ENCODE peak calls at places on chromosomes 1 and 21, in six cellular contexts. M is IMR-90, X is SJCRH30, D is fibroblast of lung, J is prostate gland, O is small intestine. S is an unnamed sample. For H3K36me3 and H3K9me3, the result is how much of the 10 kb centered on the place peaks cover.

GRCh38 chr21:33299181-33299752 is 25.5 kb upstream of the IFNAR1 start:
- DNase-seq in M (no peak), X (peak), D (no peak), J (no peak), O (peak), S (no peak)

GRCh38 chr1:44924835-44925464 is 61.4 kb downstream of the EIF2B3 start:
- DNase-seq in M (peak), X (peak), D (peak), J (no peak), O (peak), S (no peak)

GRCh38 chr1:70963374-70963773 is 84.2 kb downstream of the PTGER3 start:
- DNase-seq in M (no peak), X (no peak), D (no peak), J (no peak), O (no peak), S (no peak)

GRCh38 chr1:156931553-156931952 is 11.1 kb downstream of the LRRC71 start:
- DNase-seq in M (peak), X (no peak), D (peak), J (no peak), O (peak), S (no peak)

GRCh38 chr1:40477680-40478057 is 579 bp downstream of the ZFP69 start:
- DNase-seq in M (peak), X (no peak), D (peak), J (no peak), O (peak), S (no peak)

GRCh38 chr1:55694297-55694696 is 479.1 kb upstream of the USP24 start:
- DNase-seq in M (peak), X (no peak), D (no peak), J (peak), O (peak), S (no peak)

GRCh38 chr1:73930293-73930692 is 267.7 kb downstream of the LRRIQ3 start:
- DNase-seq in M (no peak), X (no peak), D (no peak), J (no peak), O (no peak), S (no peak)

GRCh38 chr1:243253211-243253926 is 1.7 kb downstream of the CEP170 start:
- DNase-seq in M (peak), X (peak), D (no peak), J (no peak), O (no peak), S (no peak)

GRCh38 chr1:67807282-67807681 is 26.0 kb downstream of the GNG12 start:
- DNase-seq in M (no peak), X (no peak), D (no peak), J (no peak), O (no peak), S (no peak)

GRCh38 chr1:237134929-237135328 is 92.9 kb downstream of the RYR2 start:
- DNase-seq in M (no peak), X (no peak), D (no peak), J (no peak), O (no peak), S (no peak)

GRCh38 chr1:225879521-225880209 is 2.5 kb downstream of the TMEM63A start:
- DNase-seq in M (no peak), X (no peak), D (no peak), J (peak), O (peak), S (no peak)

GRCh38 chr1:30982431-30982830 is 73.9 kb upstream of the SDC3 start:
- DNase-seq in M (no peak), X (no peak), D (no peak), J (no peak), O (no peak), S (no peak)

GRCh38 chr1:152995838-152996237 is 5.7 kb upstream of the SPRR3 start:
- DNase-seq in M (no peak), X (no peak), D (no peak), J (no peak), O (no peak), S (no peak)

GRCh38 chr1:224430511-224431113 is 4.0 kb downstream of the WDR26 start:
- DNase-seq in M (peak), X (peak), D (peak), J (no peak), O (peak), S (no peak)

GRCh38 chr1:45552309-45552708 is 1.7 kb downstream of the AKR1A1 start:
- DNase-seq in M (no peak), X (no peak), D (no peak), J (peak), O (peak), S (no peak)

GRCh38 chr1:174830019-174830418 is 169.7 kb upstream of the CACYBP start:
- DNase-seq in M (no peak), X (no peak), D (no peak), J (no peak), O (no peak), S (no peak)

GRCh38 chr1:36199934-36200741 is 24.1 kb upstream of the THRAP3 start:
- DNase-seq in M (peak), X (peak), D (peak), J (peak), O (peak), S (no peak)

GRCh38 chr1:98794196-98794886 is 132.8 kb downstream of the SNX7 start:
- DNase-seq in M (peak), X (peak), D (peak), J (peak), O (peak), S (no peak)

GRCh38 chr1:183914283-183914682 is 109.4 kb downstream of the RGL1 start:
- DNase-seq in M (peak), X (no peak), D (peak), J (no peak), O (no peak), S (no peak)

GRCh38 chr1:183914891-183915290 is 110.0 kb downstream of the RGL1 start:
- DNase-seq in M (no peak), X (no peak), D (no peak), J (no peak), O (no peak), S (no peak)

GRCh38 chr1:183912265-183912886 is 107.5 kb downstream of the RGL1 start:
- DNase-seq in M (no peak), X (no peak), D (no peak), J (no peak), O (no peak), S (no peak)

GRCh38 chr1:183911285-183911684 is 106.4 kb downstream of the RGL1 start:
- DNase-seq in M (no peak), X (no peak), D (no peak), J (no peak), O (no peak), S (no peak)

GRCh38 chr1:183913556-183913955 is 108.6 kb downstream of the RGL1 start:
- DNase-seq in M (peak), X (no peak), D (no peak), J (no peak), O (no peak), S (no peak)
- H3K36me3 ChIP-seq in M (under half), X (under half), D (under half), J (under half), O (under half), S (half or more)

GRCh38 chr1:5287178-5288155 is 633.1 kb downstream of the AJAP1 start:
- DNase-seq in M (no peak), X (no peak), D (no peak), J (no peak), O (no peak), S (no peak)
- H3K9me3 ChIP-seq in M (half or more), X (under half), D (under half), J (under half), O (under half), S (under half)

GRCh38 chr1:22914633-22915217 is 57.9 kb downstream of the LACTBL1 start:
- DNase-seq in M (no peak), X (peak), D (no peak), J (no peak), O (no peak), S (no peak)

GRCh38 chr1:22915280-22915679 is 57.4 kb downstream of the LACTBL1 start:
- DNase-seq in M (no peak), X (no peak), D (no peak), J (no peak), O (peak), S (no peak)

GRCh38 chr1:22918644-22919043 is 54.0 kb downstream of the LACTBL1 start:
- DNase-seq in M (no peak), X (no peak), D (no peak), J (no peak), O (no peak), S (no peak)

GRCh38 chr1:22915816-22916468 is 56.7 kb downstream of the LACTBL1 start:
- DNase-seq in M (no peak), X (peak), D (no peak), J (no peak), O (no peak), S (no peak)

DNA sequence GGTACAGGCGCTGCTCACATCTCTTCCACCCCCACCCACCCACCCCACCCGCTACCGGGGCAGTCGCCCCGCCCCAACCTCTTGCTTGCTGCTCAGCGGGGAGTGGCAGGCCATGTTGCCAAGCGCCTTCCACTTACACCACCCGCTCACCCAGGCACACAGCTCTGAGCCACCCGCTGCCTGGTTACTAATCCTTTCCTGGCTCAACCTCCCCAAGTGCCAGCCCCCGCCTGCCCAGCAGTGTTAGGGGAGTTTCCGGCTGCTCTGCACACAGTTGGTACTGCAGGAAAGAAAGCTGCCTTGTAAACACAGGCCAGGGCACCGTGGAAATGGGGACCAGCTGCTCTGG is 56.2 kb downstream of the LACTBL1 start:
- DNase-seq in M (no peak), X (peak), D (no peak), J (no peak), O (peak), S (no peak)
- H3K27ac ChIP-seq in M (no peak), X (peak), D (no peak), J (no peak), O (no peak), S (no peak)

DNA sequence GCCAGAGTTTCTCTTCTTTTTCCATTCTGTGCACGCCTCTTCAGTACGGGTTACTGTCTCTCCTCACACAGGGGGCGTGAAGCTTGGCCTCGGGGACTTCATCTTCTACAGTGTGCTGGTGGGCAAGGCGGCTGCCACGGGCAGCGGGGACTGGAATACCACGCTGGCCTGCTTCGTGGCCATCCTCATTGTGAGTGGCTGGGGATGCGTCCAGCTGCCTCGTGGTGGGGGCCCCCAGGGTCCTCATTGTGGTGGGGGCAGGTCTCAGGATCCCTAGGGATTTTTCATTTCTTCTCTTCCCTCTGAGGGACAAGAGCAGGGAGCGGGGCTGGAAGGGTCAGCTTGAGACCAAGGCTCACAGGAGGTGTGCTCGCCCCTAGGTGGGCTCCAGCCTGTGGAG is 23.5 kb downstream of the PSEN2 start:
- DNase-seq in M (no peak), X (no peak), D (no peak), J (no peak), O (no peak), S (no peak)
- H3K36me3 ChIP-seq in M (under half), X (half or more), D (under half), J (under half), O (under half), S (half or more)

DNA sequence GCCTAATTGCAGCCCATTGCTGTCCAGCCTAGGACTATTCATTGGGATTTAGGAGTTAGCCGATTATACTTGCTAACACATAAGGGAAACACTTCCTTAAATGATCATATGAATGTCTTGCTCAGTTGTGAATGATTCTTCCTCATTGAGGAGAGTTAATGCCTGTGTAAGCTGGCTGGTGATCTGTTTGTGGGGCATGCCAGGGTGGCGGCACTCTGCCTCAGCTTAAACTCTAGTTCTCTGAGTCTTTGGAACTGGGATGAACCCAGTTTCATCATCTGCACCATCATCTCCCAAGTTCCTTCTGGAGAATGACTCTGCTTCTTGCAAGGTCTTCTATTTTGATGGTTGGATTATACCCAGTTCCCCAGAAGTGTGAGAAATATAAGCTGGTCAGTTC is 23.9 kb upstream of the SLAMF6 start:
- DNase-seq in M (no peak), X (no peak), D (no peak), J (no peak), O (no peak), S (no peak)
- H3K9me3 ChIP-seq in M (under half), X (under half), D (under half), J (under half), O (under half), S (under half)

DNA sequence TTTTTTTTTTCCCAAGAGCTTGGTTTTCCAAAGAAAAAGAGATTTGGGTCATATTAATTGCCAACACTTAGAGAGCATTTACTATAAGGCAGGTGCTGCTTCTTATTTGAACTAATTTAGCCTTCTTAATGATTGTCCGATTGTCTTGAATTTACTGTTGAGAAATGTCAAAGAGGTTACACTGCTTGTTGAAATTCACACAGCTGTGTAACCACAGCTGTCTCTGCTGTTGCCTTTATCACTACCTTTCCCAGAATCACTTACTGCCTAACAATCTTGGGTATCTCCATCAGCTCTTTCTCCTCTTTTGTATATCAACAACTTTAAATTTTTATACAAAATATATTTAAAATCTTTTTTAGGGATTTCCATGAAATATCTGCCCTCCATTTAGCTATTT is 115.6 kb downstream of the UCHL5 start:
- DNase-seq in M (no peak), X (no peak), D (no peak), J (no peak), O (no peak), S (no peak)
- H3K27ac ChIP-seq in M (no peak), X (no peak), D (no peak), J (no peak), O (no peak), S (no peak)

GRCh38 chr1:53244126-53244525 is 5.8 kb upstream of the MAGOH start:
- DNase-seq in M (no peak), X (no peak), D (no peak), J (no peak), O (no peak), S (no peak)
- H3K36me3 ChIP-seq in M (under half), X (under half), D (under half), J (under half), O (under half), S (under half)

DNA sequence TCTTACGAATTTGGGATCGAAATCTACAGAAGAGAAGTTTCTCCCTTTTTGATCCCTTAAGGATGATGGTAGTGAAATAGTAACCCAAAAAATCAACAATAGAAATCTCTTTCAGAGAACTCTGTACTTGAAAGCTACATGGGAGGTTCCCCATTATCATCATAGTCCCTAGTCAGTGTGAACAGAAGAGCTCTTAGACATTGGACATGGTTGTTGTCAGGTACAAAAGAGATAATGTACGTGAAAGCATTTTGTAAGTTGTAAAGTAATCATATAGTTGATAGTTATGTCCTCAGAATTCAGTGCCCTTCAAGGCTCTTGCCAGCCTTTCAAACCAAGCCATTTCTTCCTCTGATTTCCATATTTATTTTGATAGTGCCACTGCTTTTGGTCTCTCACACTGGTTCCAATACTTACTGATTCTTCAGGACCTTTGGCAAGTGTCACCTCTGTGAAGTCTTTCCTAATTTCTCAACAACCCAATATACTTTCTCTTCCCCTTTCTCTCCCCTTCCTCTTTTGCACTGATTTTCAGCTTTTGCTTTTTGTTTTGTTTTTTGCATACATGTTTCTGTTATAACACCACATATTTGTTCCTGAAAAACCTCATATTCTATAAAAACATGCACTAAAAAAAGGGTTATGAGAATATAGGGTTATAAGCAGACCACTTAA is 22.4 kb downstream of the VPS45 start:
- DNase-seq in M (no peak), X (no peak), D (no peak), J (no peak), O (no peak), S (no peak)
- H3K9me3 ChIP-seq in M (under half), X (under half), D (under half), J (under half), O (under half), S (under half)

DNA sequence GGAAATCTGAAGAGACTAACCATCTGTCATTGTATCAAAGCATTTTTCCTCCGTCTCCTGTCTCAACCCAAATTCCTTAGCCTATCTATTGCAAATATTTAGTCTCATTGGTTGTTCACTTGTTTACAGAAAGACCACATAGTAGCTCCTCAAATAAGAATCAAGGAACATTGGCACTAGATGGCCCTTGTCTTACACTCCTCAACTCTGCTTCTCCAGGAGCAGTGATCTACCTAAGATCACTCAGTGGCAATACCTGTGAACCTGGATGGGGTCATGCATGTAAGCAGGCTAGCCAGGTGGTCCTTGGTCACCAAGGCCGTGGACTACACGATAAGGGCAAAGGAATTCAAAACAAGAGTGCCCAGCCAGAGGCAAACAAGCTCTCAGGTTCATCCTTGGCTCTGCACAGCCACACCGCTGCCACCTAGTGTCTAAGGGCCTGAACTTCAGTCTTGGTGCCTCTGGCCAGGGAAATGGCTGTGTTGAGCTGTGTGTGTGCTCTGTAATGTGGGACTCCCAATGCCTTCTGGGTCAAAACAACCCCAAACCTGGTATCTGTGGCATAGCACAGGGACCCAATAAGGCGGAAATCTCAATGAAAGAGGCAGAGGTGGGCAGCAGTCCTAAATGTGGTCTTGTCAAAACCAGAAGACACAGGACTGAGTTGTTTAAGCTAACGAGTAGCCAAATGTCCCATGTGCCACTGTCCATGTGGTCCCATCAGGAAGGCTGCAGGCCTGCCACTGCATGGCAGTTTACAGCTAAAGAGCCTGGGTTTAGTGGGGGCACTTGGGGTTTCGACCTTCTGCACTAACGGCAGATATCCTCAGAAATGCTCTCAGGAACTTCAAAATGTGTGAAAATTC is 54.5 kb downstream of the GPR161 start:
- DNase-seq in M (peak), X (peak), D (peak), J (peak), O (peak), S (no peak)
- H3K27ac ChIP-seq in M (no peak), X (no peak), D (peak), J (peak), O (no peak), S (peak)

GRCh38 chr1:23322770-23323169 is 21.3 kb downstream of the HNRNPR start:
- DNase-seq in M (no peak), X (no peak), D (no peak), J (no peak), O (no peak), S (no peak)
- H3K36me3 ChIP-seq in M (under half), X (half or more), D (under half), J (under half), O (under half), S (under half)

S was measured in esophagus squamous epithelium.